ENCODE peak calls at places on chromosomes 5 and 9, in nine cellular contexts. L is cardiac muscle cell; N is hepatocyte; B is GM06990; W is left lung; H is left ventricle myocardium inferior; M is CD8-positive, alpha-beta memory T cell; S is heart left ventricle; D is kidney epithelial cell. V is an unnamed sample.

GRCh38 chr5:73564018-73564417 is 1.4 kb downstream of the ANKRA2 start:
- DNase-seq in L (no peak), D (no peak), B (no peak), H (no peak), N (no peak), M (no peak), W (no peak), S (no peak), V (no peak)

GRCh38 chr5:97142521-97143254 is at the start of gene LIX1:
- DNase-seq in D (peak; percentile 10), W (no peak), N (peak; percentile 81), S (no peak), B (no peak), M (no peak), H (no peak), L (peak; percentile 85), V (no peak)

GRCh38 chr5:140633081-140633471 is at the start of gene CD14:
- DNase-seq in L (no peak), B (no peak), N (no peak), H (peak; percentile 44), W (peak; percentile 89), M (no peak), D (no peak), S (peak; percentile 75), V (peak; percentile 72)

GRCh38 chr9:4832786-4833579 is 40.2 kb downstream of the RCL1 start:
- DNase-seq in L (no peak), H (no peak), D (peak; percentile 98), W (no peak), S (no peak), M (no peak), N (peak; percentile 53), B (no peak), V (no peak)

GRCh38 chr5:151151793-151152192 is 5.8 kb downstream of the ANXA6 start:
- DNase-seq in B (peak; percentile 61), S (no peak), W (no peak), M (no peak), N (no peak), D (no peak), L (no peak), H (no peak), V (no peak)

GRCh38 chr5:146059349-146060220 is 45.8 kb downstream of the PLAC8L1 start:
- DNase-seq in D (no peak), S (peak; percentile 86), N (no peak), M (no peak), W (no peak), H (peak; percentile 62), B (no peak), L (peak; percentile 80), V (no peak)

GRCh38 chr5:89878140-89878570 is 531.4 kb downstream of the CETN3 start:
- DNase-seq in L (no peak), B (no peak), S (no peak), W (no peak), H (no peak), D (peak; percentile 63), N (peak; percentile 60), M (no peak), V (no peak)

GRCh38 chr5:17316973-17317459 is 99.6 kb downstream of the BASP1 start:
- DNase-seq in W (no peak), B (peak; percentile 71), H (no peak), D (no peak), N (no peak), M (no peak), L (no peak), S (no peak), V (no peak)

GRCh38 chr9:95551406-95551805 is 34.6 kb upstream of the PTCH1 start:
- DNase-seq in H (no peak), N (no peak), M (no peak), L (no peak), S (no peak), D (no peak), W (no peak), B (no peak), V (no peak)

GRCh38 chr9:95557142-95557541 is 40.4 kb upstream of the PTCH1 start:
- DNase-seq in B (no peak), L (no peak), M (no peak), W (no peak), N (no peak), S (no peak), D (no peak), H (no peak), V (no peak)

GRCh38 chr9:95552241-95552640 is 35.5 kb upstream of the PTCH1 start:
- DNase-seq in W (no peak), D (no peak), S (no peak), B (no peak), L (no peak), H (no peak), N (no peak), M (no peak), V (no peak)

GRCh38 chr9:95556521-95556920 is 39.8 kb upstream of the PTCH1 start:
- DNase-seq in W (no peak), N (no peak), S (no peak), M (no peak), D (no peak), B (no peak), L (no peak), H (no peak), V (no peak)

DNA sequence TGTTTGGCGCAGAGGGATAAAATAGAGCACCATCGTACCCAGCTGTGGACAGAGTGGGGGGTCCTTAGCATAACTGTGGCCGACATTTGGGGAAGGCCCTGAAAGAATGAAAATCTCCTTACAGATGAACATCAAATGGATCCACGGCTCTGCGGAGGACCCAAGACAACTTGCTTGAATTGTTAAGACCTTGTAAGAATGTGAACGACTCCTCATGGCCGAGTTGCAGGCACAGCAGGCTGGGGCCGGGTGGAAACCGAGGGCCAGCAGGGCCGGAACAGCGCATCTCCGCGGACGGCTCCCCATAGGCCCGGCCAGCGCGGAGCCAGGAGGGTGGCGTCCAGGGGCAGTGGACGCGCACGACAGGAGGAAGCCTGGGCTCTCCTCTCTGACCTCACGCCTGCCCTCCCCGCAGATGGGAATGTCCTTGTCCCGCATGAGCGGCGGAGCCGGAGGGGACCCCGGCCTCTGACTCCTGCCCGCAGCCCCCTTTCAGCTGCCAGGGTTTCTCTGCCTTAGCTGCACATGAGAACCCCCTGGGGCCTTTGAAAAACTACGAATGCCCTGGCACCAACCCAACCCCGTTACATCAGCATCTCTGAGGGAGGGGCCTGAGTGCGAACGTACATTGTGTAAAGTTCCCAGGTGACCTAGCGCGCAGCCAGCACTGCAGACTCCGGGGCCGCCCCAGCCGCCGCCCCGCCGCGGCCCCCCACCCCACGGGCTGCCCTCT is 36.2 kb upstream of the PTCH1 start:
- DNase-seq in L (no peak), H (peak; percentile 53), D (no peak), B (no peak), W (peak; percentile 77), M (no peak), S (peak; percentile 63), N (peak; percentile 68), V (no peak)
- H3K4me3 ChIP-seq in L (no peak overlapping the region), H (peak overlapping the region; percentile 62), D (peak overlapping the region; percentile 15), B (no peak overlapping the region), W (peak overlapping the region; percentile 19), M (no peak overlapping the region), S (peak overlapping the region; percentile 40), N (no peak overlapping the region), V (peak overlapping the region; percentile 2)

GRCh38 chr9:69066955-69067354 is 31.4 kb downstream of the FXN start:
- DNase-seq in H (no peak), W (peak; percentile 80), S (no peak), B (no peak), N (no peak), M (no peak), L (no peak), D (no peak), V (peak; percentile 63)

GRCh38 chr9:69073103-69073502 is 37.6 kb downstream of the FXN start:
- DNase-seq in L (peak; percentile 45), M (no peak), N (no peak), H (no peak), D (no peak), S (no peak), B (no peak), W (no peak), V (no peak)

GRCh38 chr9:69071059-69071458 is 35.5 kb downstream of the FXN start:
- DNase-seq in D (no peak), M (no peak), H (no peak), S (no peak), L (no peak), W (no peak), B (no peak), N (no peak), V (no peak)

GRCh38 chr9:69065660-69066059 is 30.1 kb downstream of the FXN start:
- DNase-seq in L (no peak), B (no peak), M (no peak), H (no peak), S (no peak), W (no peak), D (no peak), N (no peak), V (no peak)

DNA sequence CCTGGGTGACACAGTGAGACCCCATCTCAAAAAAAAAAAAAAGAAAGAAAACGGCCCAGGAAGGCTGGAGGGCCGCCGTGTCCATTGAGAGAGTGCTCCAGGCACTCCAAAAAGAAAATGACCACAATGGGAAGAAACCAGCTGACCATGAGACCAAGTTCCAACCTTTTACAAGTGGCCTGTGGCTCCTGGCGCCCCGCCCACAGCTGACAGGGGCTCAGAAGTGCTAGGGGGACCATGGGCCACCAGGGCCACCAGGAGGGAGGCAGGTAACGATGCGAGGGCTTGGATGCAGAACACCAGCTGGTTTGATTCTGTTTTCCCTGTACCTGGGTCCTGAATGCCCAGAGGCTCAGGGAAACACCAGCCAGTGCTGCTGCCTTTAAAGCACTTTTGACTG is 34.6 kb downstream of the FXN start:
- DNase-seq in L (no peak), S (no peak), N (no peak), B (no peak), D (no peak), M (no peak), W (no peak), H (no peak), V (no peak)
- H3K36me3 ChIP-seq in L (peaks cover 19% of the 10 kb centered on the region), S (peaks cover 23% of the 10 kb centered on the region), N (no peaks in the 10 kb centered on the region), B (peaks cover 8% of the 10 kb centered on the region), D (no peaks in the 10 kb centered on the region), M (peaks cover 13% of the 10 kb centered on the region), W (no peaks in the 10 kb centered on the region), H (peaks cover 34% of the 10 kb centered on the region), V (peaks cover 7% of the 10 kb centered on the region)

DNA sequence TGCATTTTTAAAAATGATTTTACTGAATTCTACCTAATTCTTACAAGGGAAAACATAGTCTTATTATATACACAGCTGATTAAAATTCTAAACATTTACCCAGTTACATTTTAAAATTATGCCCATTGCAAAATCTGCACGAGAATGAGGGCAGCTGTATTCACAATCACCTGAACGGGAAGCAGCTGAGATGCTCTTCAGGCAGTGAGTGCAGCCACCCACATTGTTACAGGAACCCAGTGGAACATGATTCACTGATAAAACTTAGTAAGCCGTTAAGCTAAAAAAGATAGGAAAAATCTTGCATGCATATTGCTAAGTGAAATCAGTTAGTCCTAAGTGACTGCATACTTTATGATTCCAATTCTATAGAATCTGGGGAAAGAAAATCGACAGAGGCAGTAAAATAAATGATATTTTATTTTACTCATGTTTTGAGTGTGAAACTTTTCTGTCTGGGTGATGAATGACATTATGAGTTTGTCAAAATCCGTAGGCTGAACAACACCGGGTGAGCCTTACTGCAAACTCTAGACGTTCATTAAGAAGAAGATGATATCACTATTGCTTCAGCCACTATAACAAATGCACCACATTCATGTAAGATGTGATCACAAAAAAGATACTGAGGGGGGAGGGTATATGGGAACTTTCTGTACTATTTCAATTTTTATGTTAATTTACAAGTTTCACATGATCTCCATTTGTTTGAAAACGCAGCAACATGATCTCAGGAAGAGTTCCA is 39.1 kb upstream of the FLT4 start:
- DNase-seq in W (no peak), B (no peak), L (no peak), H (no peak), S (no peak), N (no peak), M (no peak), D (no peak), V (no peak)
- H3K27me3 ChIP-seq in W (peaks cover 35% of the 10 kb centered on the region), B (no peaks in the 10 kb centered on the region), L (no peaks in the 10 kb centered on the region), H (peaks cover 100% of the 10 kb centered on the region), S (peaks cover 60% of the 10 kb centered on the region), N (peaks cover 38% of the 10 kb centered on the region), M (no peaks in the 10 kb centered on the region), D (peaks cover 4% of the 10 kb centered on the region), V (peaks cover 13% of the 10 kb centered on the region)

GRCh38 chr5:158752656-158752973 is 347.1 kb downstream of the EBF1 start:
- DNase-seq in M (no peak), N (no peak), S (no peak), H (no peak), L (no peak), W (no peak), B (no peak), D (no peak), V (no peak)
- H3K4me3 ChIP-seq in M (no peak overlapping the region), N (no peak overlapping the region), S (no peak overlapping the region), H (no peak overlapping the region), L (no peak overlapping the region), W (no peak overlapping the region), B (peak overlapping the region; percentile 34), D (no peak overlapping the region), V (no peak overlapping the region)

V was measured in upper lobe of right lung.